ENCODE peak calls at places on chromosomes 7 and 10, in five cellular contexts. One of them, this sample, is unnamed.

GRCh38 chr7:83550100-83550499 is 98.8 kb downstream of the SEMA3E start:
- DNase-seq in left lung: no peak
- DNase-seq in NCI-H82: no peak
- DNase-seq in fibroblast of gingiva: peak
- DNase-seq in NB4: no peak
- DNase-seq in this sample: no peak

GRCh38 chr10:89182894-89183293 is 24.2 kb downstream of the CH25H start:
- DNase-seq in left lung: no peak
- DNase-seq in NCI-H82: no peak
- DNase-seq in fibroblast of gingiva: no peak
- DNase-seq in NB4: no peak
- DNase-seq in this sample: no peak

GRCh38 chr10:118470470-118470869 is 125.0 kb downstream of the PRLHR start:
- DNase-seq in left lung: no peak
- DNase-seq in NCI-H82: no peak
- DNase-seq in fibroblast of gingiva: no peak
- DNase-seq in NB4: no peak
- DNase-seq in this sample: no peak

GRCh38 chr7:46682841-46683624 is 762.0 kb upstream of the IGFBP3 start:
- DNase-seq in left lung: no peak
- DNase-seq in NCI-H82: no peak
- DNase-seq in fibroblast of gingiva: peak
- DNase-seq in NB4: no peak
- DNase-seq in this sample: no peak

GRCh38 chr7:26305048-26305868 is 13.6 kb downstream of the SNX10 start:
- DNase-seq in left lung: no peak
- DNase-seq in NCI-H82: no peak
- DNase-seq in fibroblast of gingiva: no peak
- DNase-seq in NB4: peak
- DNase-seq in this sample: no peak

GRCh38 chr7:98323597-98324322 is 42.3 kb downstream of the BRI3 start:
- DNase-seq in left lung: no peak
- DNase-seq in NCI-H82: peak
- DNase-seq in fibroblast of gingiva: peak
- DNase-seq in NB4: no peak
- DNase-seq in this sample: no peak

GRCh38 chr7:137331378-137331777 is 12.2 kb downstream of the PTN start:
- DNase-seq in left lung: no peak
- DNase-seq in NCI-H82: no peak
- DNase-seq in fibroblast of gingiva: peak
- DNase-seq in NB4: no peak
- DNase-seq in this sample: peak

GRCh38 chr7:144670251-144670650 is 165.6 kb downstream of the TPK1 start:
- DNase-seq in left lung: no peak
- DNase-seq in NCI-H82: peak
- DNase-seq in fibroblast of gingiva: peak
- DNase-seq in NB4: peak
- DNase-seq in this sample: peak

GRCh38 chr7:128876978-128877755 is 14.5 kb downstream of the ATP6V1F start:
- DNase-seq in left lung: no peak
- DNase-seq in NCI-H82: no peak
- DNase-seq in fibroblast of gingiva: no peak
- DNase-seq in NB4: no peak
- DNase-seq in this sample: no peak

GRCh38 chr7:46568420-46569116 is 647.5 kb upstream of the IGFBP3 start:
- DNase-seq in left lung: no peak
- DNase-seq in NCI-H82: no peak
- DNase-seq in fibroblast of gingiva: no peak
- DNase-seq in NB4: no peak
- DNase-seq in this sample: no peak

GRCh38 chr7:30921540-30921930 is 9.9 kb downstream of the AQP1 start:
- DNase-seq in left lung: no peak
- DNase-seq in NCI-H82: no peak
- DNase-seq in fibroblast of gingiva: no peak
- DNase-seq in NB4: no peak
- DNase-seq in this sample: no peak

GRCh38 chr10:101903827-101904520 is 60.4 kb upstream of the KCNIP2 start:
- DNase-seq in left lung: no peak
- DNase-seq in NCI-H82: peak
- DNase-seq in fibroblast of gingiva: no peak
- DNase-seq in NB4: no peak
- DNase-seq in this sample: peak

GRCh38 chr7:13852281-13852968 is 137.0 kb downstream of the ETV1 start:
- DNase-seq in left lung: no peak
- DNase-seq in NCI-H82: no peak
- DNase-seq in fibroblast of gingiva: peak
- DNase-seq in NB4: no peak
- DNase-seq in this sample: peak

GRCh38 chr10:91590904-91591791 is 41.7 kb downstream of the PPP1R3C start:
- DNase-seq in left lung: peak
- DNase-seq in NCI-H82: peak
- DNase-seq in fibroblast of gingiva: peak
- DNase-seq in NB4: no peak
- DNase-seq in this sample: peak